ENCODE peak calls at places on chromosomes 4 and X, in nine cellular contexts. One of them, this sample, is unnamed. For H3K36me3 and H3K9me3, the result is how much of the 10 kb centered on the place peaks cover.

GRCh38 chr4:132827522-132827921 is 321.6 kb upstream of the PCDH10 start:
- DNase-seq in Peyer's patch: no peak
- DNase-seq in IMR-90: no peak
- DNase-seq in astrocyte: no peak
- DNase-seq in ovary: no peak
- DNase-seq in PC-3: no peak
- DNase-seq in body of pancreas: no peak
- DNase-seq in neural progenitor cell: no peak
- DNase-seq in fibroblast of lung: no peak
- DNase-seq in this sample: no peak

GRCh38 chr4:6270691-6271121 is 1.1 kb downstream of the WFS1 start:
- DNase-seq in Peyer's patch: peak
- DNase-seq in ovary: peak
- DNase-seq in neural progenitor cell: no peak
- DNase-seq in PC-3: peak
- DNase-seq in astrocyte: no peak
- DNase-seq in IMR-90: peak
- DNase-seq in fibroblast of lung: peak
- DNase-seq in body of pancreas: peak
- DNase-seq in this sample: no peak

GRCh38 chrX:2391869-2392606 is 108.7 kb downstream of the DHRSX start:
- DNase-seq in body of pancreas: no peak
- DNase-seq in Peyer's patch: no peak
- DNase-seq in fibroblast of lung: peak
- DNase-seq in ovary: no peak
- DNase-seq in PC-3: peak
- DNase-seq in astrocyte: peak
- DNase-seq in IMR-90: peak
- DNase-seq in neural progenitor cell: no peak
- DNase-seq in this sample: peak

GRCh38 chr4:144371479-144371878 is 231.0 kb upstream of the GYPA start:
- DNase-seq in PC-3: no peak
- DNase-seq in ovary: no peak
- DNase-seq in fibroblast of lung: no peak
- DNase-seq in astrocyte: peak
- DNase-seq in body of pancreas: no peak
- DNase-seq in IMR-90: no peak
- DNase-seq in neural progenitor cell: no peak
- DNase-seq in Peyer's patch: no peak
- DNase-seq in this sample: no peak

GRCh38 chr4:185965456-185966384 is 103.2 kb upstream of the TLR3 start:
- DNase-seq in PC-3: no peak
- DNase-seq in IMR-90: no peak
- DNase-seq in ovary: no peak
- DNase-seq in astrocyte: no peak
- DNase-seq in neural progenitor cell: no peak
- DNase-seq in body of pancreas: no peak
- DNase-seq in Peyer's patch: no peak
- DNase-seq in fibroblast of lung: no peak
- DNase-seq in this sample: no peak

GRCh38 chr4:80189956-80190671 is 7.2 kb upstream of the PRDM8 start:
- DNase-seq in IMR-90: peak
- DNase-seq in body of pancreas: no peak
- DNase-seq in neural progenitor cell: peak
- DNase-seq in astrocyte: no peak
- DNase-seq in Peyer's patch: no peak
- DNase-seq in ovary: no peak
- DNase-seq in fibroblast of lung: peak
- DNase-seq in PC-3: no peak
- DNase-seq in this sample: no peak

GRCh38 chr4:76535603-76536380 is 100.8 kb downstream of the SHROOM3 start:
- DNase-seq in Peyer's patch: no peak
- DNase-seq in IMR-90: peak
- DNase-seq in ovary: no peak
- DNase-seq in body of pancreas: no peak
- DNase-seq in fibroblast of lung: peak
- DNase-seq in neural progenitor cell: no peak
- DNase-seq in astrocyte: peak
- DNase-seq in PC-3: peak
- DNase-seq in this sample: no peak

GRCh38 chrX:25534096-25534495 is 518.3 kb upstream of the ARX start:
- DNase-seq in PC-3: no peak
- DNase-seq in IMR-90: peak
- DNase-seq in astrocyte: peak
- DNase-seq in Peyer's patch: no peak
- DNase-seq in body of pancreas: no peak
- DNase-seq in neural progenitor cell: no peak
- DNase-seq in ovary: no peak
- DNase-seq in fibroblast of lung: no peak
- DNase-seq in this sample: no peak

GRCh38 chr4:68410149-68410548 is 37.1 kb upstream of the TMPRSS11E start:
- DNase-seq in fibroblast of lung: no peak
- DNase-seq in neural progenitor cell: no peak
- DNase-seq in astrocyte: no peak
- DNase-seq in IMR-90: no peak
- DNase-seq in ovary: no peak
- DNase-seq in Peyer's patch: no peak
- DNase-seq in PC-3: no peak
- DNase-seq in body of pancreas: no peak
- DNase-seq in this sample: no peak

GRCh38 chrX:103517246-103517645 is 2.0 kb downstream of the RAB40A start:
- DNase-seq in body of pancreas: no peak
- DNase-seq in neural progenitor cell: no peak
- DNase-seq in astrocyte: peak
- DNase-seq in ovary: no peak
- DNase-seq in Peyer's patch: no peak
- DNase-seq in PC-3: no peak
- DNase-seq in IMR-90: peak
- DNase-seq in fibroblast of lung: peak
- DNase-seq in this sample: no peak

GRCh38 chr4:16659120-16659519 is 239.3 kb downstream of the LDB2 start:
- DNase-seq in neural progenitor cell: no peak
- DNase-seq in body of pancreas: no peak
- DNase-seq in astrocyte: no peak
- DNase-seq in Peyer's patch: no peak
- DNase-seq in PC-3: no peak
- DNase-seq in ovary: no peak
- DNase-seq in IMR-90: no peak
- DNase-seq in fibroblast of lung: peak
- DNase-seq in this sample: peak

GRCh38 chr4:83964996-83965541 is 429.2 kb downstream of the GPAT3 start:
- DNase-seq in PC-3: no peak
- DNase-seq in Peyer's patch: no peak
- DNase-seq in astrocyte: peak
- DNase-seq in neural progenitor cell: peak
- DNase-seq in fibroblast of lung: no peak
- DNase-seq in IMR-90: peak
- DNase-seq in body of pancreas: no peak
- DNase-seq in ovary: no peak
- DNase-seq in this sample: peak

GRCh38 chr4:158788608-158789007 is 19.8 kb downstream of the FNIP2 start:
- DNase-seq in PC-3: no peak
- DNase-seq in body of pancreas: no peak
- DNase-seq in astrocyte: no peak
- DNase-seq in neural progenitor cell: no peak
- DNase-seq in IMR-90: no peak
- DNase-seq in fibroblast of lung: no peak
- DNase-seq in ovary: no peak
- DNase-seq in Peyer's patch: no peak
- DNase-seq in this sample: no peak

DNA sequence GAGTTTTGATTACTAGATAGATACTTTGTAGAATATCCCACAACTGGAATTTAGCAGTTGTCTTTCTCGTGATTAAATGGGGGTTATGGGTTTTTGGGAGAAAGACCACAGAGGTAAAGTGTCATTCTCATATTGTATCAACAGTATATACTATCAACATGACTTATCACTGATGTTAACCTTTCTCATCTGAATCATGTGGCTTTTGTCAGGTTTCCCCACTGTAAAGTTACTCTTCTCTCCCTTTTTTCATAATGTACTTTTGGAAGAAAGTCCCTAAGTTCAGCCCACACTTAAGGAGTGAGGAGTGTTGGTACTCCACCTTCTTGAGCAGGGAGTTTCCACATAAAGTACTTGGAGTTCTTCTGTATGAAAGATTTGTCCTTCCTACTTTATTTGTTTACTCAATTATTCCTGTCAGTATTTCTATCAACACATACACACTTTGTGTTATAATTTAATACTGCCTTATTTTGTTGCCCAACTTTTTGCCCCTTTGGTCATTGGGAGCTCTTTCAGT is 169.9 kb downstream of the ZNF330 start:
- DNase-seq in fibroblast of lung: no peak
- DNase-seq in ovary: no peak
- DNase-seq in neural progenitor cell: no peak
- DNase-seq in astrocyte: no peak
- DNase-seq in IMR-90: no peak
- DNase-seq in PC-3: no peak
- DNase-seq in Peyer's patch: no peak
- DNase-seq in body of pancreas: no peak
- DNase-seq in this sample: no peak
- H3K4me3 ChIP-seq in fibroblast of lung: no peak
- H3K4me3 ChIP-seq in ovary: no peak
- H3K4me3 ChIP-seq in neural progenitor cell: no peak
- H3K4me3 ChIP-seq in astrocyte: no peak
- H3K4me3 ChIP-seq in IMR-90: no peak
- H3K4me3 ChIP-seq in PC-3: no peak
- H3K4me3 ChIP-seq in Peyer's patch: no peak
- H3K4me3 ChIP-seq in body of pancreas: no peak
- H3K4me3 ChIP-seq in this sample: no peak

DNA sequence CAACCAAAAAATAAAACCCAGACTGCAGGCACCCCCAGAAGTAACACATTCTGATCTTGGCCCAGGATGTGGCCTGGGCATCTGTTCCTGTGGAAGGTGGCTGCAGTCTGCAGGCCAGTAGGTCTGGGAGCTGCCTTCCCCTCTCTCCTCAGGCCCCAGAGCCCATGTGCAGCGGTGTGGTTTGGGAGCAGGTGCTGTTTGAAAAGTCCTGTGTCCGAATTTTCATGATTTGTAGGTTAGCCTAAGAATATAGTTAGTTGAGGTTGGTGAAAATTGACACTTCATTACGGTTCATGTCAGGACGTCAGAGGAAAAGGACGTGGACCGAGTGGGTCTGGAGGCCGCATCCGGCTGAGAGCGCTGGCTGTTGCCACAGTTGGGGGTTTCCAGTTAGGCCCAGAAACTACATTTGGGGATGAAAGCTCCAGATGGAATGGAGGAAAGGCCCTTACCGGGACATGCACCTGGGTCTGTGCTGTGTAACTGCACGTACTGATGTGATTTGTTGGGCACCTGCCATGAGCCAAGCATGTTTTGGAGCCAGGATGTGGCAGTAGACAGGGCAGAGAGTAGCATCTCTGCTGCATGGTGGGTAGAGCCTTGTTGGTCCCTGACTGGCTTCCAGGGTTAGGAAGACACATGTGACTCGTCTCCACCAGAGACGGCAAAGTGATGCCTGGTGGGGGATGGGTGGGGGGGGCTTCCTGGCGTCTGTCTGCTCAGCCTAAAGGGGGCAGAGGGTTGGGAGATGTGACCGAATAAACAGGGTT is 21.7 kb upstream of the HGFAC start:
- DNase-seq in IMR-90: no peak
- DNase-seq in body of pancreas: no peak
- DNase-seq in PC-3: no peak
- DNase-seq in ovary: no peak
- DNase-seq in Peyer's patch: no peak
- DNase-seq in neural progenitor cell: no peak
- DNase-seq in astrocyte: no peak
- DNase-seq in fibroblast of lung: no peak
- DNase-seq in this sample: no peak
- H3K36me3 ChIP-seq in IMR-90: under half
- H3K36me3 ChIP-seq in body of pancreas: under half
- H3K36me3 ChIP-seq in PC-3: under half
- H3K36me3 ChIP-seq in ovary: under half
- H3K36me3 ChIP-seq in Peyer's patch: half or more
- H3K36me3 ChIP-seq in neural progenitor cell: under half
- H3K36me3 ChIP-seq in astrocyte: under half
- H3K36me3 ChIP-seq in fibroblast of lung: under half
- H3K36me3 ChIP-seq in this sample: under half

DNA sequence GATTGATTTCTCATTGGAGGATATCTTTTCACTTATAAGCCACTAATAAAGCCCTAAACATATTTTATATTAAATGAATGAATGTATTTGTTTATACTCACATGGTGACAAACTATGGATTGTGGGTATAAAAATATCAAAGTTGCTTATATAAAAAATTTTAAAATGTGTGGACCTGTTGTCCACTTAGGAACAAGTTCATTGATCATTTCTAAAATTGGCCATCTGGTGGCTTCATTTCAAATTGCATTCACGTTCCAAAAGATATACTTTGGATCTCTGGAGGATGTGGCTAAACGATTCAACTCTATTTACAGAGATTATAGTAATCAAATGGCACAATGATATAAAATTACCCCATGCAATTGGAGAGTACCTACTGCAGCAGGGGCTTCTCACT is 32.5 kb downstream of the FSTL5 start:
- DNase-seq in fibroblast of lung: no peak
- DNase-seq in PC-3: peak
- DNase-seq in ovary: no peak
- DNase-seq in body of pancreas: no peak
- DNase-seq in neural progenitor cell: no peak
- DNase-seq in IMR-90: no peak
- DNase-seq in Peyer's patch: no peak
- DNase-seq in astrocyte: no peak
- DNase-seq in this sample: no peak
- H3K9me3 ChIP-seq in fibroblast of lung: under half
- H3K9me3 ChIP-seq in PC-3: under half
- H3K9me3 ChIP-seq in ovary: under half
- H3K9me3 ChIP-seq in body of pancreas: under half
- H3K9me3 ChIP-seq in neural progenitor cell: under half
- H3K9me3 ChIP-seq in IMR-90: under half
- H3K9me3 ChIP-seq in Peyer's patch: under half
- H3K9me3 ChIP-seq in astrocyte: under half
- H3K9me3 ChIP-seq in this sample: under half

GRCh38 chr4:40621229-40621591 is 8.5 kb downstream of the RBM47 start:
- DNase-seq in astrocyte: no peak
- DNase-seq in PC-3: no peak
- DNase-seq in Peyer's patch: no peak
- DNase-seq in fibroblast of lung: no peak
- DNase-seq in body of pancreas: no peak
- DNase-seq in neural progenitor cell: no peak
- DNase-seq in ovary: no peak
- DNase-seq in IMR-90: no peak
- DNase-seq in this sample: no peak

GRCh38 chr4:40626183-40626990 is 3.3 kb downstream of the RBM47 start:
- DNase-seq in ovary: peak
- DNase-seq in Peyer's patch: no peak
- DNase-seq in astrocyte: peak
- DNase-seq in PC-3: peak
- DNase-seq in IMR-90: peak
- DNase-seq in fibroblast of lung: no peak
- DNase-seq in neural progenitor cell: peak
- DNase-seq in body of pancreas: no peak
- DNase-seq in this sample: no peak

GRCh38 chr4:40622913-40623312 is 6.8 kb downstream of the RBM47 start:
- DNase-seq in ovary: no peak
- DNase-seq in body of pancreas: peak
- DNase-seq in neural progenitor cell: no peak
- DNase-seq in PC-3: peak
- DNase-seq in fibroblast of lung: no peak
- DNase-seq in Peyer's patch: no peak
- DNase-seq in IMR-90: peak
- DNase-seq in astrocyte: no peak
- DNase-seq in this sample: no peak

GRCh38 chr4:40621592-40622512 is 7.8 kb downstream of the RBM47 start:
- DNase-seq in fibroblast of lung: peak
- DNase-seq in PC-3: peak
- DNase-seq in IMR-90: peak
- DNase-seq in astrocyte: peak
- DNase-seq in ovary: peak
- DNase-seq in body of pancreas: peak
- DNase-seq in Peyer's patch: peak
- DNase-seq in neural progenitor cell: no peak
- DNase-seq in this sample: peak

GRCh38 chr4:40623707-40624106 is 6.0 kb downstream of the RBM47 start:
- DNase-seq in astrocyte: no peak
- DNase-seq in ovary: no peak
- DNase-seq in PC-3: no peak
- DNase-seq in Peyer's patch: no peak
- DNase-seq in IMR-90: no peak
- DNase-seq in neural progenitor cell: no peak
- DNase-seq in fibroblast of lung: no peak
- DNase-seq in body of pancreas: no peak
- DNase-seq in this sample: no peak
- H3K4me3 ChIP-seq in astrocyte: no peak
- H3K4me3 ChIP-seq in ovary: no peak
- H3K4me3 ChIP-seq in PC-3: no peak
- H3K4me3 ChIP-seq in Peyer's patch: no peak
- H3K4me3 ChIP-seq in IMR-90: no peak
- H3K4me3 ChIP-seq in neural progenitor cell: no peak
- H3K4me3 ChIP-seq in fibroblast of lung: no peak
- H3K4me3 ChIP-seq in body of pancreas: no peak
- H3K4me3 ChIP-seq in this sample: no peak